ENCODE peak calls at places on chromosomes 6 and 20, in eight cellular contexts. E is T-cell; K is activated T-cell treated with anti-CD3 and anti-CD28 coated beads, Interleukin-2, amount 50 U/mL, for 48 hours; C is astrocyte; T is omental fat pad; R is cardiac muscle cell; D is skeletal muscle cell; U is GM03348. Z is an unnamed sample.

GRCh38 chr6:149153637-149154036 is 163.9 kb upstream of the TAB2 start:
- DNase-seq in E (no peak), K (no peak), C (no peak), T (no peak), R (no peak), D (no peak), U (no peak), Z (no peak)

GRCh38 chr6:25056130-25056529 is 120.4 kb upstream of the RIPOR2 start:
- DNase-seq in E (peak), K (peak), C (no peak), T (no peak), R (no peak), D (no peak), U (no peak), Z (no peak)

GRCh38 chr6:45543298-45544235 is 165.8 kb upstream of the SUPT3H start:
- DNase-seq in E (no peak), K (no peak), C (peak), T (no peak), R (no peak), D (peak), U (no peak), Z (no peak)

GRCh38 chr6:129183681-129184216 is 300.8 kb downstream of the LAMA2 start:
- DNase-seq in E (no peak), K (no peak), C (peak), T (no peak), R (no peak), D (peak), U (no peak), Z (no peak)

GRCh38 chr6:3231213-3232016 is 4.0 kb upstream of the TUBB2B start:
- DNase-seq in E (no peak), K (peak), C (peak), T (peak), R (peak), D (peak), U (peak), Z (peak)

GRCh38 chr20:58795181-58795922 is 55.4 kb downstream of the GNAS-AS1 start:
- DNase-seq in E (no peak), K (no peak), C (no peak), T (no peak), R (no peak), D (no peak), U (no peak), Z (no peak)

GRCh38 chr6:27651371-27651732 is 178.4 kb upstream of the ZNF184 start:
- DNase-seq in E (no peak), K (no peak), C (peak), T (no peak), R (peak), D (no peak), U (no peak), Z (no peak)

GRCh38 chr20:37627767-37628130 is 66.1 kb upstream of the CTNNBL1 start:
- DNase-seq in E (no peak), K (no peak), C (no peak), T (no peak), R (no peak), D (no peak), U (no peak), Z (no peak)

GRCh38 chr6:12576389-12576788 is 140.2 kb upstream of the PHACTR1 start:
- DNase-seq in E (no peak), K (no peak), C (peak), T (no peak), R (no peak), D (peak), U (peak), Z (no peak)

Z was measured in nucleus accumbens.